ENCODE peak calls at places on chromosomes 11 and 22, in eight cellular contexts. N, R, S, A, M, F, X and Z are unnamed samples.

GRCh38 chr11:66842896-66843775 is at the start of gene RCE1:
- DNase-seq in F (peak), S (peak), R (peak), N (peak), M (peak), X (peak), A (peak), Z (peak)

GRCh38 chr11:72331761-72332160 is 87.8 kb upstream of the PHOX2A start:
- DNase-seq in A (no peak), F (no peak), R (no peak), X (no peak), S (no peak), N (no peak), M (no peak), Z (no peak)

GRCh38 chr11:103651341-103651998 is 385.0 kb upstream of the DDI1 start:
- DNase-seq in S (no peak), N (no peak), X (no peak), A (no peak), F (no peak), M (no peak), R (no peak), Z (no peak)

GRCh38 chr11:103601230-103601846 is 435.1 kb upstream of the DDI1 start:
- DNase-seq in X (peak), N (peak), A (no peak), R (no peak), F (no peak), S (peak), M (peak), Z (peak)

GRCh38 chr11:31414338-31414737 is 44.7 kb downstream of the DNAJC24 start:
- DNase-seq in M (no peak), N (peak), A (no peak), R (no peak), S (no peak), F (no peak), X (no peak), Z (no peak)

GRCh38 chr22:46004105-46004866 is 27.3 kb upstream of the WNT7B start:
- DNase-seq in R (peak), S (no peak), X (no peak), N (no peak), M (no peak), F (peak), A (no peak), Z (no peak)

GRCh38 chr11:113241190-113242051 is 73.0 kb upstream of the TTC12 start:
- DNase-seq in X (peak), S (no peak), N (no peak), R (no peak), F (no peak), A (no peak), M (peak), Z (no peak)

GRCh38 chr11:1766719-1767398 is 3.1 kb upstream of the CTSD start:
- DNase-seq in F (no peak), X (no peak), R (no peak), S (no peak), M (no peak), A (no peak), N (no peak), Z (no peak)

GRCh38 chr11:82682003-82682751 is 51.5 kb downstream of the FAM181B start:
- DNase-seq in N (peak), A (peak), R (no peak), X (peak), S (no peak), F (no peak), M (peak), Z (peak)

GRCh38 chr11:67486481-67487195 is 3.8 kb downstream of the AIP start:
- DNase-seq in A (no peak), F (peak), R (peak), X (no peak), M (no peak), N (no peak), S (no peak), Z (no peak)

GRCh38 chr11:16337421-16338213 is 18.7 kb downstream of the SOX6 start:
- DNase-seq in R (no peak), X (no peak), F (no peak), S (no peak), M (no peak), N (no peak), A (no peak), Z (no peak)

GRCh38 chr11:118679483-118679882 is at the start of gene TREH:
- DNase-seq in A (no peak), N (no peak), M (no peak), S (no peak), R (no peak), F (no peak), X (no peak), Z (peak)

GRCh38 chr11:92866679-92867282 is 102.7 kb upstream of the MTNR1B start:
- DNase-seq in F (no peak), M (no peak), X (no peak), A (no peak), R (peak), S (no peak), N (no peak), Z (no peak)

GRCh38 chr11:66467034-66467659 is 442 bp downstream of the PELI3 start:
- DNase-seq in M (no peak), S (no peak), X (peak), R (peak), N (peak), A (no peak), F (no peak), Z (peak)

DNA sequence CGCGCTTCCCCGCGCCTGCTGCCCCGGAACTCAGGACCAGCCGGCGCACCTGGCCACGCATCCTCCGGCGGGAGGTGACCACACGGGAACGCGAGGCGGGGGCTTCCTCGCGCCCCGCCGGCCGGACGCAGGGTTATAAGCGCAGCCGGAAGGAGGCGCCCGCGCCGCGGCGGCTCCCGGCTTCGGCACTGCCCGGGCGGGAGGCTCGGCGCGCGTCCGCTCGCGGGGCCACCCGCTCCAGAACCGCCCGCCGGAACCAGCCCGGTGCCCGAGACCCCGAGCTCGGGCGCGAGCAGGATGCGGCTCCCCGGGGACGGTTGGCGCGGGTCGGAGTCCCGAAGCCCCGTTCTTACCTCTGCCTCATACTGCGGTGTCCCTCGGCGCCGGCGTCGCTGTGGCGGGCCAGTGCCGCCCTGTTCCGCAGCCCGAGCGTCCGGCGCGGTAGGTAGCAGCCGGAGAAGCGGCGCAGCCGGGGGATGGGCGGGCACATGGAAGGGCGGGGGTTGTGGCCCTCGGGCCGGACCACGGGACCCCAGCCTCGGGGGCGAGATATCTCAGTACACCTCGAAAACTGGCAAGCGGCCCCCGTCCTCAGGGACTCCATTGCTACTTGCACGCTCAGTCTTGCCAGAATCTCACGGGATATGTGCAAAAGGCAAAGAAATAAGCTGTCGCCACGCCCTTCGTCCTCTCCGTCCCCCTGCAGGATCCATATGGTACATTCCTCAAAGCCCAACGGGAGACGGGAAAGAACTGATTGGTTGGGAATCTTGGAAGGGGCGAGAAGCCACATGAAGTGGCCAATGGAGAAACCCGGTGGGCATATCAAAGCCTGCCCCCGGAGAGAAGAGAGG is 23.1 kb downstream of the MICAL3 start:
- DNase-seq in M (peak), N (peak), F (peak), R (peak), X (peak), A (peak), S (peak), Z (peak)
- TF ChIP-seq CTCF in M (peak), N (peak), F (peak), R (peak), X (peak), A (peak), S (peak), Z (peak)

GRCh38 chr11:120172054-120172881 is 34.4 kb upstream of the TRIM29 start:
- DNase-seq in N (peak), S (peak), X (peak), F (peak), A (peak), R (peak), M (no peak), Z (peak)
- TF ChIP-seq CTCF in N (peak), S (peak), X (peak), F (peak), A (peak), R (peak), M (peak), Z (peak)

DNA sequence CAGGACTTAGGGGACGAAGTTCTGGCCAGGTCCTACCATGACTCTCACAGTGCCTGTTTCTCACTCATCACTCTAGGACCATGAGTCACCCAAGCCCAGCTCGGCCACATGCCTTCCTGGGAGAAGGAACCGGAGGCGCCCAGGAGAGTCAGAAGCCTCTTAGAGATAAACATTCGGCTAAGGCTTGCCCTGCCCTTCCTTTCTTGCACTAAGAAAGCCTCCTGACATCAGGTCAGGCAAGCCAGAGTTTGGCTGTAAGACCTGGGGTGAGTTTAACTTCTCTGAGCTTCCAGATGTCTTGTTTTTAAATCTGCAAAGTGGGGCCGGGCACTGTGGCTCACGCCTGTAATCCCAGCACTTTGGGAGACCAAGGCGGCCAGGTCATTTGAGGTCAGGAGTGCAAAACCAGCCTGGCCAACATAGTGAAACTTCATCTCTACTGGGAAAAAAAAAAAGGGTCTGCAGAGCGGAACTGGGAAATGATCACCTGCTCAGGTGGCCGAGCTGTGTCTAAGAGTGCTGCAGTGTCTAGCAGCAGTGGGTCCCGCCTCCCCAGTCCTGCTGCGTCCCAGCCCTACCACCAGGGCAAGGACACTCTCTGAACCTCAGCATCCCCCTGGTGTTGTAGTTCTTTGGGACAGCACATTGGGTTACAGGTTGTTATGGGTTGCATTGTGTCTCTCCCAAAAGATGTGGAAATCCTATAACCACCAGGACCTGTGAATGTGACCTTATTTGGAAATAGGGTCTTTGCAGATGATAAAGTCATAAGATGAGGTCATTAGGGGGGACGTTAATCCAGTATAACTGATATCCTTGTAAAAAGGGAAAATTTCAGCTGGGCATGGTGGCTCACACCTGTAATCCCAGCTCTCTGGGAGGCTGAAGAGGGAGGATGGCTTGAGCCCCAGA is 1.8 kb upstream of the CARS1 start:
- DNase-seq in F (no peak), A (no peak), X (peak), S (no peak), R (peak), N (peak), M (peak), Z (peak)
- TF ChIP-seq CTCF in F (no peak), A (peak), X (no peak), S (no peak), R (no peak), N (no peak), M (no peak), Z (no peak)

GRCh38 chr11:125401235-125401634 is 94.8 kb downstream of the FEZ1 start:
- DNase-seq in F (no peak), A (no peak), X (no peak), M (no peak), N (no peak), S (no peak), R (no peak), Z (no peak)

GRCh38 chr11:125398475-125398874 is 97.6 kb downstream of the FEZ1 start:
- DNase-seq in X (no peak), A (no peak), F (no peak), N (no peak), R (no peak), S (no peak), M (no peak), Z (no peak)

GRCh38 chr11:125398994-125399638 is 96.9 kb downstream of the FEZ1 start:
- DNase-seq in N (no peak), F (no peak), X (no peak), R (no peak), S (no peak), M (no peak), A (no peak), Z (no peak)

GRCh38 chr11:125394306-125394705 is 101.8 kb downstream of the FEZ1 start:
- DNase-seq in F (no peak), M (no peak), A (no peak), N (no peak), R (no peak), S (no peak), X (no peak), Z (no peak)

DNA sequence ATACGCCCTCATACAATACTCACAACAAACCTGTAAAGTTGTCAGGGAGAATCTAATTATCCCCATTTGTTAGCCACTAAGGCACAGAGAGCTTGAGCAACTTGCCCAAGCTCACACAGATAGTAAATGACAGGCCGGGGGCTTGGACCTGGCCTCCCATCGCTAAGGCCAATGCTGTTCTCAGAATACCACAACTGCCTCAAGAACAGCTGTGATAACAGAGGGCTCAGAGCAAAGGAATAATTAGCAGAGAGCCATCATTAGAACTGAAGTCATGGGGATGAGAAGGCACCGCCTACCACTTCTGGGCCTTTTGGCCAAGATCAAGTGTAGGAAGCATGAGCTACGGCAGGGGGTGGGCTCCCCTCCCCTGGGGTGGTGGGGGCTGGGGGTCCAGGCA is 98.6 kb downstream of the FEZ1 start:
- DNase-seq in R (no peak), F (no peak), A (no peak), X (no peak), N (no peak), M (no peak), S (no peak), Z (no peak)
- TF ChIP-seq CTCF in R (no peak), F (no peak), A (no peak), X (no peak), N (no peak), M (no peak), S (no peak), Z (no peak)